ENCODE peak calls at places on chromosomes 7 and 10, in six cellular contexts. J, Y, Q, O, V and S are unnamed samples. For H3K79me1, the result is how much of the 10 kb centered on the place peaks cover.

GRCh38 chr7:138776156-138776833 is 21.5 kb upstream of the TMEM213 start:
- DNase-seq in O (no peak), J (no peak), Y (no peak), Q (no peak), V (no peak), S (no peak)

GRCh38 chr7:78746261-78746660 is 707.2 kb downstream of the MAGI2 start:
- DNase-seq in O (no peak), Y (no peak), Q (no peak), V (no peak), J (no peak), S (no peak)

GRCh38 chr10:18886102-18886501 is 162.5 kb upstream of the MALRD1 start:
- DNase-seq in V (no peak), Q (peak), O (no peak), Y (no peak), J (peak), S (no peak)

GRCh38 chr10:112140110-112140755 is 43.3 kb downstream of the GPAM start:
- DNase-seq in J (peak), Y (peak), O (peak), Q (peak), V (peak), S (peak)

GRCh38 chr7:134744569-134744968 is 34.9 kb upstream of the CALD1 start:
- DNase-seq in Y (no peak), V (no peak), O (no peak), Q (no peak), J (no peak), S (no peak)

GRCh38 chr7:47336178-47337020 is 245.5 kb downstream of the TNS3 start:
- DNase-seq in V (no peak), Y (no peak), J (peak), Q (peak), O (no peak), S (no peak)

GRCh38 chr10:86723009-86723408 is 33.4 kb upstream of the BMPR1A start:
- DNase-seq in V (no peak), J (no peak), Y (no peak), O (no peak), Q (no peak), S (no peak)

GRCh38 chr10:109166935-109167334 is 756.4 kb downstream of the XPNPEP1 start:
- DNase-seq in Q (peak), Y (no peak), O (no peak), J (peak), V (no peak), S (no peak)

GRCh38 chr7:106646256-106646655 is 14.7 kb downstream of the CCDC71L start:
- DNase-seq in Q (no peak), O (no peak), J (no peak), Y (no peak), V (no peak), S (no peak)

GRCh38 chr10:8331896-8332729 is 277.6 kb downstream of the GATA3 start:
- DNase-seq in J (peak), O (peak), V (no peak), Y (peak), Q (peak), S (peak)

GRCh38 chr7:151663382-151664100 is 143.8 kb upstream of the RHEB start:
- DNase-seq in O (no peak), Q (no peak), Y (no peak), J (no peak), V (no peak), S (no peak)

GRCh38 chr10:43524434-43525247 is 49.8 kb downstream of the ZNF239 start:
- DNase-seq in Y (no peak), J (no peak), V (no peak), Q (peak), O (no peak), S (no peak)

GRCh38 chr7:94431620-94432295 is 37.1 kb downstream of the COL1A2 start:
- DNase-seq in J (peak), Q (no peak), V (no peak), Y (no peak), O (no peak), S (no peak)

GRCh38 chr7:66583696-66584095 is 45.0 kb upstream of the KCTD7 start:
- DNase-seq in V (no peak), Q (no peak), J (no peak), Y (no peak), O (no peak), S (no peak)

GRCh38 chr7:158072889-158073730 is 514.5 kb downstream of the PTPRN2 start:
- DNase-seq in Y (no peak), J (no peak), O (no peak), Q (no peak), V (no peak), S (no peak)

GRCh38 chr10:33325929-33326328 is 8.5 kb downstream of the NRP1 start:
- DNase-seq in Q (no peak), Y (no peak), J (no peak), V (no peak), O (no peak), S (no peak)

GRCh38 chr10:30000802-30001571 is 58.4 kb downstream of the JCAD start:
- DNase-seq in O (no peak), Y (no peak), Q (peak), V (no peak), J (peak), S (no peak)

GRCh38 chr7:107934991-107935770 is 44.2 kb downstream of the DLD start:
- DNase-seq in O (no peak), Q (peak), V (no peak), J (peak), Y (no peak), S (no peak)

GRCh38 chr7:84002348-84002747 is 192.2 kb downstream of the SEMA3A start:
- DNase-seq in V (peak), O (no peak), J (no peak), Q (no peak), Y (no peak), S (no peak)

GRCh38 chr10:104331208-104331838 is 6.9 kb downstream of the ITPRIP start:
- DNase-seq in Y (peak), J (peak), Q (peak), O (no peak), V (no peak), S (no peak)
- H3K79me1 ChIP-seq in Y (under half), J (under half), Q (under half), O (under half), V (under half), S (under half)

GRCh38 chr7:101860316-101861222 is 43.1 kb downstream of the CUX1 start:
- DNase-seq in Y (no peak), J (no peak), V (no peak), Q (no peak), O (no peak), S (no peak)

GRCh38 chr7:101857358-101857794 is 40.0 kb downstream of the CUX1 start:
- DNase-seq in V (no peak), Q (no peak), Y (no peak), O (no peak), J (no peak), S (no peak)

GRCh38 chr7:101861223-101861775 is 43.9 kb downstream of the CUX1 start:
- DNase-seq in J (no peak), V (no peak), O (no peak), Y (no peak), Q (no peak), S (no peak)

GRCh38 chr7:101858437-101859385 is 41.3 kb downstream of the CUX1 start:
- DNase-seq in O (no peak), V (no peak), Q (no peak), J (no peak), Y (no peak), S (no peak)

GRCh38 chr7:101859411-101860106 is 42.1 kb downstream of the CUX1 start:
- DNase-seq in V (no peak), Y (no peak), O (no peak), Q (no peak), J (no peak), S (no peak)
- H2AFZ ChIP-seq in V (no peak), Y (no peak), O (no peak), Q (no peak), J (no peak), S (no peak)

GRCh38 chr10:79135790-79136189 is 67.0 kb downstream of the ZMIZ1 start:
- DNase-seq in Y (no peak), J (no peak), V (no peak), Q (no peak), O (no peak), S (no peak)

GRCh38 chr10:79136227-79137005 is 67.7 kb downstream of the ZMIZ1 start:
- DNase-seq in Q (peak), V (no peak), Y (no peak), O (no peak), J (no peak), S (no peak)

GRCh38 chr10:79137826-79138225 is 69.1 kb downstream of the ZMIZ1 start:
- DNase-seq in V (no peak), O (no peak), Y (no peak), Q (peak), J (peak), S (no peak)

GRCh38 chr10:79138449-79139123 is 69.8 kb downstream of the ZMIZ1 start:
- DNase-seq in V (no peak), J (no peak), Q (no peak), O (no peak), Y (no peak), S (no peak)

GRCh38 chr10:79137404-79137803 is 68.6 kb downstream of the ZMIZ1 start:
- DNase-seq in Q (no peak), V (no peak), Y (no peak), O (no peak), J (no peak), S (no peak)
- H3K79me1 ChIP-seq in Q (under half), V (under half), Y (under half), O (under half), J (under half), S (under half)

DNA sequence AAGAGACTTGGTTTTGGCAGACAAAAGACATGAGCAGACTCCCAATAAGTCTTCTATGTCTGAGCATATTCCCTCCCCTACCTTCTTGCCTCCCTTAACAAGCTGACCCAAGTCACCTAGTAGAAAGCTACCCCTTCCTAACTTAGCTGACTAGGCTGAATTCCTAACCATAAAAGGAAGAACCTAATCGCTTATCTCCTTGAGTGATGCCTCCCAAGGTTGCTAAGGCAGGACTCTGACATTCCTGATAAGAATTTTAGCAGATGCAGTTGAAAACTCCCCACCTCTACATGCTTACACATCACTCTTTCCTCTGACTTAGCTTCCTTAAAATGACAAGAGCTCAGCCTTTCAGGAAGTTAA is 704.7 kb upstream of the MBL2 start:
- DNase-seq in J (no peak), O (no peak), V (peak), Y (no peak), Q (no peak), S (no peak)
- H2AFZ ChIP-seq in J (no peak), O (no peak), V (no peak), Y (no peak), Q (no peak), S (peak)

DNA sequence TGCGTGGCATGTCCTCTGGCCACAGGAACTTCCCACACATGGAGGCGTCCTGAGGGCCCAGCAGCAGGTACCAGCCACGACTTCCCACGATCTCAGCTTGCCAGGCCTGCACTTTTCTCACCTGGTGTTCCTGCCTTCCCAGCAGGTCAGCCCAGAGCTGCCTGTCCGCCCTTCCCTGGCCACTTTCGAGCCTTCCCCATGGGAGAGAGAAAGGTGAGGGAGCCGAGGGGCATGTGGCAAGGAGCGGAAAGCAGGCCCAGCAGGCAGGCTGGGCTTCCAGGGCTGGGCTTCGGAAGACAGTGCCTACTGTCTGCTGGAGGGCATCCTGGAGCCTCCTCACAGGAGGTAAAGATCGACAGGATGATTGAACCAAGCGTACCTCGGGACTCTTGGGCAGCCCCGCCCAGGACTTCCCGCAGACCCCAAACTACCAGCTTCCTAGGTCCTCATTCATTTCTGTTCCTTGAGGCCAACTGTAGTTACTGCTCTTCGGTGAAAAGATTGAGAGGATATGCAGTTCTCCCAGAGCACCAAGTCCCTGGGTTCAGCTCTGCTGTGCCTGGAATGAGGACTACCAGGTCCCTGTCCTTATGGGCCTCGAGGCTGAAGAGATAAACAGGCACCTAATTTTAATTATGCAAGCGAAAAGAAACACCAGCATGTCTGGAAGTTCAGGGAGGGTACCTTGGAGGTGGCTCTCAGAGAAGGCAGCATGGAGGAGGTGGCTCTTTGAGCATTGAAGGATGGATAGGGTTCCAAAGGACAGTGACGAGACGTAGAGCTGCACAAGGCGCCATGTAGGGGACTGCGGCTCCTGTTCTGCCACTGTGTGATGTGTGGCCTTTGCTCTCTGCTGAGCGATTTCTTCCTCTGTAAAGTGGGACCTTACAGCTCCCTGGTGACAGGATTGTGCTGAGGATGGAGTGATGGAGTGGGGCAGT is 87.8 kb downstream of the ZMIZ1 start:
- DNase-seq in V (no peak), O (no peak), Y (no peak), J (no peak), Q (no peak), S (no peak)
- H3K79me1 ChIP-seq in V (under half), O (under half), Y (under half), J (half or more), Q (under half), S (under half)

GRCh38 chr10:93063217-93063976 is 2.8 kb downstream of the CYP26C1 start:
- DNase-seq in Q (no peak), V (no peak), Y (no peak), J (no peak), O (no peak), S (no peak)
- H2AFZ ChIP-seq in Q (no peak), V (peak), Y (no peak), J (peak), O (no peak), S (no peak)